ENCODE peak calls at places on chromosomes 1 and 21, in six cellular contexts. F is sigmoid colon, B is H9, I is lower lobe of right lung, M is tibial nerve, G is PC-3. Q is an unnamed sample.

GRCh38 chr1:58515794-58516401 is 30.6 kb downstream of the OMA1 start:
- DNase-seq in F (peak; percentile 73), B (no peak), I (no peak), M (peak; percentile 21), G (peak; percentile 81), Q (no peak)

GRCh38 chr21:42276076-42276475 is 39.1 kb downstream of the TFF3 start:
- DNase-seq in F (no peak), B (no peak), I (no peak), M (no peak), G (peak; percentile 16), Q (no peak)

GRCh38 chr1:224357626-224358124 is 996 bp downstream of the CNIH4 start:
- DNase-seq in F (no peak), B (no peak), I (no peak), M (peak; percentile 50), G (peak; percentile 24), Q (no peak)

GRCh38 chr1:194975913-194976312 is 1632.3 kb downstream of the KCNT2 start:
- DNase-seq in F (no peak), B (no peak), I (no peak), M (no peak), G (peak; percentile 92), Q (no peak)

GRCh38 chr21:14086553-14086952 is 124.2 kb downstream of the LIPI start:
- DNase-seq in F (no peak), B (no peak), I (no peak), M (no peak), G (no peak), Q (no peak)

GRCh38 chr1:8217809-8218208 is 100.1 kb upstream of the SLC45A1 start:
- DNase-seq in F (no peak), B (no peak), I (no peak), M (no peak), G (no peak), Q (no peak)

GRCh38 chr1:213512316-213512715 is 461.3 kb downstream of the RPS6KC1 start:
- DNase-seq in F (no peak), B (no peak), I (no peak), M (no peak), G (no peak), Q (no peak)

GRCh38 chr1:151036356-151036755 is at the start of gene BNIPL:
- DNase-seq in F (no peak), B (no peak), I (no peak), M (no peak), G (peak; percentile 21), Q (no peak)

GRCh38 chr1:202264300-202265075 is 70.9 kb downstream of the LGR6 start:
- DNase-seq in F (peak; percentile 26), B (peak; percentile 18), I (no peak), M (no peak), G (no peak), Q (peak; percentile 47)

GRCh38 chr21:15063081-15063820 is 1.5 kb downstream of the NRIP1 start:
- DNase-seq in F (no peak), B (no peak), I (no peak), M (no peak), G (peak; percentile 43), Q (no peak)

GRCh38 chr1:3799976-3800685 is 3.8 kb upstream of the LRRC47 start:
- DNase-seq in F (no peak), B (no peak), I (peak; percentile 23), M (no peak), G (no peak), Q (no peak)

GRCh38 chr1:242055921-242056320 is 57.0 kb upstream of the MAP1LC3C start:
- DNase-seq in F (no peak), B (no peak), I (no peak), M (no peak), G (peak; percentile 67), Q (no peak)

GRCh38 chr1:193406901-193407300 is 220.5 kb upstream of the B3GALT2 start:
- DNase-seq in F (no peak), B (no peak), I (no peak), M (no peak), G (peak; percentile 56), Q (no peak)

GRCh38 chr1:185249563-185249962 is 67.5 kb downstream of the IVNS1ABP start:
- DNase-seq in F (no peak), B (no peak), I (no peak), M (no peak), G (no peak), Q (no peak)

GRCh38 chr1:213122514-213122929 is 71.5 kb downstream of the RPS6KC1 start:
- DNase-seq in F (no peak), B (no peak), I (no peak), M (peak; percentile 11), G (peak; percentile 89), Q (no peak)

GRCh38 chr1:87030740-87031400 is 116.4 kb downstream of the HS2ST1 start:
- DNase-seq in F (no peak), B (no peak), I (no peak), M (no peak), G (no peak), Q (no peak)

GRCh38 chr1:166905136-166905535 is 29.1 kb upstream of the TADA1 start:
- DNase-seq in F (no peak), B (no peak), I (no peak), M (no peak), G (no peak), Q (no peak)

GRCh38 chr1:108643492-108644333 is 17.2 kb downstream of the HENMT1 start:
- DNase-seq in F (no peak), B (no peak), I (no peak), M (peak; percentile 82), G (peak; percentile 75), Q (no peak)

GRCh38 chr1:90973897-90974798 is 47.7 kb downstream of the ZNF644 start:
- DNase-seq in F (no peak), B (no peak), I (no peak), M (no peak), G (peak; percentile 38), Q (no peak)

GRCh38 chr1:185170291-185170848 is 13.4 kb downstream of the SWT1 start:
- DNase-seq in F (no peak), B (peak; percentile 73), I (no peak), M (peak; percentile 54), G (peak; percentile 58), Q (no peak)

GRCh38 chr1:20357796-20358195 is 67.1 kb downstream of the VWA5B1 start:
- DNase-seq in F (no peak), B (no peak), I (no peak), M (no peak), G (no peak), Q (no peak)

GRCh38 chr1:20358761-20359263 is 68.1 kb downstream of the VWA5B1 start:
- DNase-seq in F (no peak), B (peak; percentile 38), I (peak; percentile 63), M (no peak), G (peak; percentile 64), Q (no peak)

GRCh38 chr1:20361401-20361800 is 70.7 kb downstream of the VWA5B1 start:
- DNase-seq in F (no peak), B (no peak), I (no peak), M (no peak), G (no peak), Q (no peak)

GRCh38 chr1:20361805-20362381 is 71.2 kb downstream of the VWA5B1 start:
- DNase-seq in F (no peak), B (peak; percentile 86), I (no peak), M (peak; percentile 36), G (peak; percentile 75), Q (no peak)

GRCh38 chr1:20359451-20360330 is 69.0 kb downstream of the VWA5B1 start:
- DNase-seq in F (peak; percentile 40), B (no peak), I (no peak), M (no peak), G (peak; percentile 50), Q (no peak)
- H3K27me3 ChIP-seq in F (peaks cover 25% of the 10 kb centered on the region), B (no peaks in the 10 kb centered on the region), I (peaks cover 26% of the 10 kb centered on the region), M (peaks cover 46% of the 10 kb centered on the region), G (no peaks in the 10 kb centered on the region), Q (no peaks in the 10 kb centered on the region)

GRCh38 chr1:197920345-197921117 is 3.4 kb downstream of the LHX9 start:
- DNase-seq in F (no peak), B (no peak), I (no peak), M (no peak), G (no peak), Q (no peak)

GRCh38 chr1:197919523-197920301 is 2.5 kb downstream of the LHX9 start:
- DNase-seq in F (no peak), B (no peak), I (peak; percentile 40), M (no peak), G (no peak), Q (no peak)

GRCh38 chr1:197917553-197917812 is 311 bp downstream of the LHX9 start:
- DNase-seq in F (no peak), B (no peak), I (no peak), M (no peak), G (no peak), Q (no peak)

GRCh38 chr1:197917813-197918646 is 858 bp downstream of the LHX9 start:
- DNase-seq in F (no peak), B (no peak), I (peak; percentile 50), M (no peak), G (no peak), Q (peak; percentile 78)

GRCh38 chr1:197918815-197919522 is 1.8 kb downstream of the LHX9 start:
- DNase-seq in F (no peak), B (no peak), I (no peak), M (no peak), G (no peak), Q (no peak)
- H3K4me1 ChIP-seq in F (peaks cover 54% of the 10 kb centered on the region), B (peaks cover 10% of the 10 kb centered on the region), I (peaks cover 53% of the 10 kb centered on the region), M (no peaks in the 10 kb centered on the region), G (peaks cover 4% of the 10 kb centered on the region), Q (no peaks in the 10 kb centered on the region)

GRCh38 chr1:2000432-2000831 is 3.2 kb downstream of the CFAP74 start:
- DNase-seq in F (no peak), B (no peak), I (no peak), M (no peak), G (no peak), Q (no peak)

GRCh38 chr1:2004867-2005266 is 1.3 kb upstream of the CFAP74 start:
- DNase-seq in F (no peak), B (no peak), I (no peak), M (no peak), G (no peak), Q (no peak)

GRCh38 chr1:2003564-2004131 is at the start of gene CFAP74:
- DNase-seq in F (no peak), B (peak; percentile 87), I (no peak), M (no peak), G (no peak), Q (no peak)

GRCh38 chr1:2000850-2001249 is 2.7 kb downstream of the CFAP74 start:
- DNase-seq in F (no peak), B (no peak), I (no peak), M (no peak), G (no peak), Q (no peak)

GRCh38 chr1:2001773-2002411 is 1.7 kb downstream of the CFAP74 start:
- DNase-seq in F (no peak), B (no peak), I (peak; percentile 69), M (no peak), G (peak; percentile 87), Q (no peak)
- H3K27me3 ChIP-seq in F (peaks cover 51% of the 10 kb centered on the region), B (no peaks in the 10 kb centered on the region), I (peaks cover 42% of the 10 kb centered on the region), M (peaks cover 77% of the 10 kb centered on the region), G (peaks cover 4% of the 10 kb centered on the region), Q (no peaks in the 10 kb centered on the region)

DNA sequence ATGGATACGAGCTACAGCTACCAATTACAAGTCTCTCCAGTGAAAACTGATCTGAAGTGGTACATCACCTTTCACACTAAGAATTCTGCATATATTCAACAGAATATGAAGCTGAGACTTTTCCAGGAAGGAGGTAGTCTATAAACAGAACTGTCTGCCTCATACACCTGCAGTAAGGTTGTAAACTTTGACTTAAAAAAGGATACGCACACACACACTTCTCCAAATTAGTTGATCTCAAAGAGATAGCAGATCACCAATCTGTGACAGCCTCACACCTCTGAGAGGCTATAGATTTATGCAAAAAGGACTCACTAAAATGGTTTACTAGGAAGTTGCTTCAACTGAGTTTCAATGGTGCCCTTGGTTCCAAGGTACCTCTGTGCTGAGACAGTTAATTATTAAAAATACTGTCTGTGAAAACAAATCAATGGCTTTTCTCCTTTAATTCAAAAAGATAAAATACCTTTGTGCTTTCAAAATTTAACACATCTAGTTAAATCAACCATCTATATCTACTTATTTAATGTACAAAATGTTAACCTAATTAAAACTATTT is 17.9 kb downstream of the ELK4 start:
- DNase-seq in F (no peak), B (no peak), I (no peak), M (no peak), G (no peak), Q (no peak)
- H3K4me1 ChIP-seq in F (peaks cover 10% of the 10 kb centered on the region), B (no peaks in the 10 kb centered on the region), I (peaks cover 17% of the 10 kb centered on the region), M (no peaks in the 10 kb centered on the region), G (peaks cover 20% of the 10 kb centered on the region), Q (no peaks in the 10 kb centered on the region)